ENCODE peak calls at places on chromosomes 5 and 9, in five cellular contexts. One of them, this sample, is unnamed. For H3K9me3, the result is how much of the 10 kb centered on the place peaks cover.

GRCh38 chr9:16335788-16336580 is 534.5 kb downstream of the BNC2 start:
- DNase-seq in endothelial cell of umbilical vein: peak
- DNase-seq in GM23248: peak
- DNase-seq in HCT116: peak
- DNase-seq in neural progenitor cell: no peak
- DNase-seq in this sample: peak

GRCh38 chr9:84600739-84601138 is 68.8 kb upstream of the NTRK2 start:
- DNase-seq in neural progenitor cell: no peak
- DNase-seq in endothelial cell of umbilical vein: no peak
- DNase-seq in GM23248: peak
- DNase-seq in HCT116: no peak
- DNase-seq in this sample: peak

GRCh38 chr9:41229408-41230401 is 40.6 kb upstream of the ZNG1F start:
- DNase-seq in neural progenitor cell: peak
- DNase-seq in HCT116: no peak
- DNase-seq in endothelial cell of umbilical vein: peak
- DNase-seq in GM23248: peak
- DNase-seq in this sample: no peak

GRCh38 chr9:105091004-105091640 is 153.3 kb upstream of the SLC44A1 start:
- DNase-seq in GM23248: no peak
- DNase-seq in neural progenitor cell: peak
- DNase-seq in endothelial cell of umbilical vein: no peak
- DNase-seq in HCT116: no peak
- DNase-seq in this sample: no peak

GRCh38 chr5:95946451-95946850 is 15.2 kb downstream of the ELL2 start:
- DNase-seq in HCT116: no peak
- DNase-seq in neural progenitor cell: no peak
- DNase-seq in endothelial cell of umbilical vein: peak
- DNase-seq in GM23248: no peak
- DNase-seq in this sample: no peak

GRCh38 chr5:135222171-135222681 is 176.8 kb downstream of the MACROH2A1 start:
- DNase-seq in HCT116: peak
- DNase-seq in endothelial cell of umbilical vein: no peak
- DNase-seq in GM23248: no peak
- DNase-seq in neural progenitor cell: no peak
- DNase-seq in this sample: no peak

GRCh38 chr9:79041266-79041665 is 530.5 kb upstream of the TLE4 start:
- DNase-seq in endothelial cell of umbilical vein: no peak
- DNase-seq in GM23248: no peak
- DNase-seq in HCT116: no peak
- DNase-seq in neural progenitor cell: no peak
- DNase-seq in this sample: no peak

GRCh38 chr5:106258591-106259125 is 1412.1 kb downstream of the EFNA5 start:
- DNase-seq in endothelial cell of umbilical vein: no peak
- DNase-seq in GM23248: peak
- DNase-seq in neural progenitor cell: no peak
- DNase-seq in HCT116: peak
- DNase-seq in this sample: no peak

GRCh38 chr9:120659617-120660169 is 54.6 kb downstream of the MEGF9 start:
- DNase-seq in neural progenitor cell: no peak
- DNase-seq in GM23248: no peak
- DNase-seq in endothelial cell of umbilical vein: no peak
- DNase-seq in HCT116: no peak
- DNase-seq in this sample: no peak

GRCh38 chr9:126453156-126453963 is 126.7 kb downstream of the MVB12B start:
- DNase-seq in GM23248: no peak
- DNase-seq in neural progenitor cell: peak
- DNase-seq in endothelial cell of umbilical vein: no peak
- DNase-seq in HCT116: no peak
- DNase-seq in this sample: no peak

GRCh38 chr9:69549310-69550202 is 122.6 kb downstream of the APBA1 start:
- DNase-seq in neural progenitor cell: peak
- DNase-seq in HCT116: peak
- DNase-seq in GM23248: peak
- DNase-seq in endothelial cell of umbilical vein: peak
- DNase-seq in this sample: peak

GRCh38 chr9:134314039-134314949 is 12.0 kb upstream of the RXRA start:
- DNase-seq in GM23248: no peak
- DNase-seq in endothelial cell of umbilical vein: no peak
- DNase-seq in HCT116: no peak
- DNase-seq in neural progenitor cell: no peak
- DNase-seq in this sample: no peak

GRCh38 chr9:134589748-134590147 is 51.9 kb upstream of the COL5A1 start:
- DNase-seq in HCT116: no peak
- DNase-seq in neural progenitor cell: no peak
- DNase-seq in GM23248: no peak
- DNase-seq in endothelial cell of umbilical vein: no peak
- DNase-seq in this sample: no peak

GRCh38 chr5:80408475-80408875 is 611 bp downstream of the ZFYVE16 start:
- DNase-seq in HCT116: no peak
- DNase-seq in neural progenitor cell: no peak
- DNase-seq in GM23248: peak
- DNase-seq in endothelial cell of umbilical vein: peak
- DNase-seq in this sample: peak

GRCh38 chr9:120714846-120715231 is 569 bp upstream of the MEGF9 start:
- DNase-seq in HCT116: no peak
- DNase-seq in GM23248: no peak
- DNase-seq in neural progenitor cell: no peak
- DNase-seq in endothelial cell of umbilical vein: no peak
- DNase-seq in this sample: no peak

GRCh38 chr5:148385094-148385493 is 1.3 kb downstream of the FBXO38 start:
- DNase-seq in endothelial cell of umbilical vein: no peak
- DNase-seq in neural progenitor cell: no peak
- DNase-seq in HCT116: no peak
- DNase-seq in GM23248: no peak
- DNase-seq in this sample: no peak

GRCh38 chr5:6711409-6712135 is 1.7 kb upstream of the TENT4A start:
- DNase-seq in endothelial cell of umbilical vein: no peak
- DNase-seq in HCT116: no peak
- DNase-seq in neural progenitor cell: no peak
- DNase-seq in GM23248: no peak
- DNase-seq in this sample: no peak

GRCh38 chr5:112228672-112229071 is 190.4 kb downstream of the EPB41L4A start:
- DNase-seq in HCT116: peak
- DNase-seq in neural progenitor cell: no peak
- DNase-seq in GM23248: peak
- DNase-seq in endothelial cell of umbilical vein: peak
- DNase-seq in this sample: no peak

GRCh38 chr9:121303456-121304451 is 35.8 kb downstream of the GSN start:
- DNase-seq in HCT116: no peak
- DNase-seq in GM23248: peak
- DNase-seq in neural progenitor cell: no peak
- DNase-seq in endothelial cell of umbilical vein: no peak
- DNase-seq in this sample: no peak

GRCh38 chr9:93461810-93462209 is 8.4 kb upstream of the FAM120AOS start:
- DNase-seq in HCT116: no peak
- DNase-seq in neural progenitor cell: no peak
- DNase-seq in GM23248: peak
- DNase-seq in endothelial cell of umbilical vein: no peak
- DNase-seq in this sample: no peak

GRCh38 chr5:139985733-139986132 is 57.4 kb downstream of the NRG2 start:
- DNase-seq in GM23248: peak
- DNase-seq in neural progenitor cell: peak
- DNase-seq in endothelial cell of umbilical vein: peak
- DNase-seq in HCT116: peak
- DNase-seq in this sample: no peak

GRCh38 chr5:159504106-159504856 is 174.0 kb upstream of the IL12B start:
- DNase-seq in neural progenitor cell: no peak
- DNase-seq in GM23248: peak
- DNase-seq in endothelial cell of umbilical vein: no peak
- DNase-seq in HCT116: no peak
- DNase-seq in this sample: no peak

GRCh38 chr9:89941875-89942274 is 337.1 kb downstream of the GADD45G start:
- DNase-seq in GM23248: peak
- DNase-seq in neural progenitor cell: no peak
- DNase-seq in endothelial cell of umbilical vein: no peak
- DNase-seq in HCT116: no peak
- DNase-seq in this sample: peak

GRCh38 chr9:2459756-2460155 is 161.8 kb upstream of the VLDLR start:
- DNase-seq in HCT116: no peak
- DNase-seq in endothelial cell of umbilical vein: no peak
- DNase-seq in neural progenitor cell: no peak
- DNase-seq in GM23248: no peak
- DNase-seq in this sample: no peak

GRCh38 chr5:77391240-77391765 is 100.8 kb downstream of the WDR41 start:
- DNase-seq in neural progenitor cell: no peak
- DNase-seq in HCT116: no peak
- DNase-seq in GM23248: no peak
- DNase-seq in endothelial cell of umbilical vein: no peak
- DNase-seq in this sample: no peak

GRCh38 chr9:133679056-133679455 is 42.9 kb downstream of the DBH start:
- DNase-seq in GM23248: no peak
- DNase-seq in HCT116: no peak
- DNase-seq in endothelial cell of umbilical vein: no peak
- DNase-seq in neural progenitor cell: no peak
- DNase-seq in this sample: no peak

GRCh38 chr9:126678989-126679388 is 65.3 kb downstream of the LMX1B start:
- DNase-seq in GM23248: no peak
- DNase-seq in neural progenitor cell: peak
- DNase-seq in HCT116: no peak
- DNase-seq in endothelial cell of umbilical vein: no peak
- DNase-seq in this sample: no peak

GRCh38 chr5:128015978-128016377 is 67.6 kb upstream of the SLC12A2 start:
- DNase-seq in HCT116: no peak
- DNase-seq in endothelial cell of umbilical vein: peak
- DNase-seq in neural progenitor cell: no peak
- DNase-seq in GM23248: peak
- DNase-seq in this sample: no peak

GRCh38 chr9:112145886-112146285 is 29.2 kb downstream of the SUSD1 start:
- DNase-seq in GM23248: no peak
- DNase-seq in HCT116: no peak
- DNase-seq in endothelial cell of umbilical vein: no peak
- DNase-seq in neural progenitor cell: no peak
- DNase-seq in this sample: no peak

GRCh38 chr5:77356740-77357139 is 135.4 kb downstream of the WDR41 start:
- DNase-seq in GM23248: peak
- DNase-seq in endothelial cell of umbilical vein: no peak
- DNase-seq in HCT116: no peak
- DNase-seq in neural progenitor cell: no peak
- DNase-seq in this sample: no peak

GRCh38 chr5:126888180-126888579 is 111.2 kb downstream of the LMNB1 start:
- DNase-seq in GM23248: no peak
- DNase-seq in endothelial cell of umbilical vein: no peak
- DNase-seq in HCT116: no peak
- DNase-seq in neural progenitor cell: no peak
- DNase-seq in this sample: no peak

GRCh38 chr5:135747824-135748223 is 86.6 kb upstream of the SLC25A48 start:
- DNase-seq in HCT116: no peak
- DNase-seq in endothelial cell of umbilical vein: no peak
- DNase-seq in GM23248: no peak
- DNase-seq in neural progenitor cell: no peak
- DNase-seq in this sample: no peak

GRCh38 chr5:136374003-136374402 is 8.7 kb upstream of the TRPC7 start:
- DNase-seq in endothelial cell of umbilical vein: peak
- DNase-seq in GM23248: peak
- DNase-seq in neural progenitor cell: peak
- DNase-seq in HCT116: no peak
- DNase-seq in this sample: no peak

GRCh38 chr5:76477061-76477460 is 74.0 kb downstream of the IQGAP2 start:
- DNase-seq in endothelial cell of umbilical vein: no peak
- DNase-seq in GM23248: no peak
- DNase-seq in neural progenitor cell: no peak
- DNase-seq in HCT116: no peak
- DNase-seq in this sample: no peak

GRCh38 chr5:1200495-1201326 is 684 bp upstream of the SLC6A19 start:
- DNase-seq in endothelial cell of umbilical vein: no peak
- DNase-seq in HCT116: no peak
- DNase-seq in GM23248: no peak
- DNase-seq in neural progenitor cell: no peak
- DNase-seq in this sample: no peak

GRCh38 chr5:173583384-173583783 is 33.1 kb downstream of the BOD1 start:
- DNase-seq in GM23248: no peak
- DNase-seq in HCT116: no peak
- DNase-seq in endothelial cell of umbilical vein: no peak
- DNase-seq in neural progenitor cell: no peak
- DNase-seq in this sample: no peak
- H3K9me3 ChIP-seq in GM23248: under half
- H3K9me3 ChIP-seq in HCT116: under half
- H3K9me3 ChIP-seq in endothelial cell of umbilical vein: under half
- H3K9me3 ChIP-seq in neural progenitor cell: under half
- H3K9me3 ChIP-seq in this sample: under half

DNA sequence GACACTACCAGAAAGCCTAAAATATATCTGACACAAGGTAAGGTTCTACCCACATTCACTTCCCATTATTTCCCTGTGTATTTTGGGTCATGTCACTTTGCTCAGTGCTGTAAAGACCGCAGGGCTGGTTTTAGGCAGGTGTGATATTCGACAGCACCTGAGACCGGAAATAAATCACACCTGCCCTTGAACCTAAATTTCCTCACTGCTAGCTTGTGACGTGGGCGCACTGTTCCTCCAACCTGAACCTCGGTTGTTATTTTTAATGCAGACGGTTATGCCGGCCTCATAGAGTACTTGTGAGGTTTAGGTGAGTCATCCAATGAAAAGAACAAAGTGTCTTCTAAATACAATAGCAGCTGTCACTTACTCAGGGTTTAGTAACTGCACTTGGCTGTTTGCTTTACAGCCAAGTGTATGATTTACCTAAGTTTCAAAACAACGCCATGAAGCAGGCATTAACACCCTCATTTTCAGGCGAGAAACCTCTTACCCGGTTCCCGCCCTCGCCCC is 20.7 kb upstream of the ZNF782 start:
- DNase-seq in endothelial cell of umbilical vein: peak
- DNase-seq in neural progenitor cell: no peak
- DNase-seq in GM23248: peak
- DNase-seq in HCT116: peak
- DNase-seq in this sample: peak
- TF ChIP-seq EZH2 in endothelial cell of umbilical vein: no peak
- TF ChIP-seq EZH2 in neural progenitor cell: no peak
- TF ChIP-seq EZH2 in GM23248: no peak
- TF ChIP-seq EZH2 in HCT116: no peak
- TF ChIP-seq EZH2 in this sample: no peak

GRCh38 chr5:169647566-169647965 is 10.5 kb downstream of the DOCK2 start:
- DNase-seq in endothelial cell of umbilical vein: no peak
- DNase-seq in HCT116: no peak
- DNase-seq in GM23248: no peak
- DNase-seq in neural progenitor cell: no peak
- DNase-seq in this sample: peak
- H3K4me3 ChIP-seq in endothelial cell of umbilical vein: no peak
- H3K4me3 ChIP-seq in HCT116: no peak
- H3K4me3 ChIP-seq in GM23248: no peak
- H3K4me3 ChIP-seq in neural progenitor cell: no peak
- H3K4me3 ChIP-seq in this sample: no peak

DNA sequence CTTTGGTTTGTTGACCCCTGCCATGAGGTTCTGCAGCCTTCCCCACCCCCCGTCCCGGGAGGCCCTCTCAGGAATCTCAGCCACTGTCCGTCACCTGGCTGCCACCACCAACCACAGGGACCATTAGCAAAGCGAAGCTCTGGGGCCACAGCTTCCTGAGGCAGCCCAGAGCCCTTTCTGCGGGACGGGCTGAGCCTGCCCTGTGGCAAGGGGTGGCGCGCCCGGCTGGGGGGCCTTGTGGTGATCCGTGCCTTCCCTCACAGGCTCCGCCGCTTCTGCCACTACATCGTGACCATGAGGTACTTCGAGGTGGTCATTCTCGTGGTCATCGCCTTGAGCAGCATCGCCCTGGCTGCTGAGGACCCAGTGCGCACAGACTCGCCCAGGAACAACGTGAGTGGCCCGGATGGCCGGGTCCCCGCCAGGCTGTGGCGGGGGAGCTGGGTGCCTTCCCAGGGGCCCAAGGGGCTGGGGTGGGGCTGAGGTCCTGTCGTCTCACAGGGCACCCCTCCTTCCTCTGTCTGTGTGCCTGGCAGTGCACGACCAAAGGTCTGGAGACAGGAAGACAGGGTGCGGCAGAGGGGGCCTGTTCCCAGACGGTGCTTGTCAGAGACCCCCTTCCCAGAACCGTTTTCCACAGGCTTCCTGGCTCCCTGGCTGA is 169.2 kb downstream of the CACNA1B start:
- DNase-seq in GM23248: no peak
- DNase-seq in HCT116: no peak
- DNase-seq in neural progenitor cell: no peak
- DNase-seq in endothelial cell of umbilical vein: no peak
- DNase-seq in this sample: no peak
- H3K9me3 ChIP-seq in GM23248: under half
- H3K9me3 ChIP-seq in HCT116: under half
- H3K9me3 ChIP-seq in neural progenitor cell: under half
- H3K9me3 ChIP-seq in endothelial cell of umbilical vein: under half
- H3K9me3 ChIP-seq in this sample: under half